ENCODE peak calls at places on chromosomes 5 and 9, in five cellular contexts. One of them, this sample, is unnamed.

GRCh38 chr5:59769832-59770231 is 123.7 kb downstream of the PDE4D start:
- DNase-seq in mesenchymal stem cell: peak; percentile 54
- DNase-seq in neuronal stem cell: no peak
- DNase-seq in H9: no peak
- DNase-seq in H1: no peak
- DNase-seq in this sample: no peak

GRCh38 chr9:94672811-94673487 is 33.6 kb upstream of the FBP1 start:
- DNase-seq in H9: no peak
- DNase-seq in neuronal stem cell: no peak
- DNase-seq in H1: no peak
- DNase-seq in mesenchymal stem cell: peak; percentile 59
- DNase-seq in this sample: peak; percentile 67

GRCh38 chr9:33246269-33246860 is 6.4 kb downstream of the SPINK4 start:
- DNase-seq in H9: no peak
- DNase-seq in H1: no peak
- DNase-seq in mesenchymal stem cell: no peak
- DNase-seq in neuronal stem cell: no peak
- DNase-seq in this sample: no peak

GRCh38 chr5:57698785-57699184 is 216.2 kb upstream of the ACTBL2 start:
- DNase-seq in H9: peak; percentile 47
- DNase-seq in H1: peak; percentile 23
- DNase-seq in mesenchymal stem cell: no peak
- DNase-seq in neuronal stem cell: peak; percentile 27
- DNase-seq in this sample: no peak

GRCh38 chr5:175796536-175797499 is 74.6 kb upstream of the CPLX2 start:
- DNase-seq in neuronal stem cell: peak; percentile 95
- DNase-seq in H1: peak; percentile 56
- DNase-seq in H9: peak; percentile 91
- DNase-seq in mesenchymal stem cell: peak; percentile 83
- DNase-seq in this sample: peak; percentile 74

GRCh38 chr9:68967800-68968199 is 46.1 kb downstream of the PRKACG start:
- DNase-seq in H9: no peak
- DNase-seq in mesenchymal stem cell: no peak
- DNase-seq in H1: no peak
- DNase-seq in neuronal stem cell: no peak
- DNase-seq in this sample: no peak

GRCh38 chr9:69085523-69086283 is 50.2 kb downstream of the FXN start:
- DNase-seq in mesenchymal stem cell: peak; percentile 28
- DNase-seq in H9: no peak
- DNase-seq in H1: no peak
- DNase-seq in neuronal stem cell: no peak
- DNase-seq in this sample: peak; percentile 53

GRCh38 chr5:16178745-16179372 is 732 bp downstream of the MARCHF11 start:
- DNase-seq in neuronal stem cell: peak; percentile 92
- DNase-seq in mesenchymal stem cell: peak; percentile 51
- DNase-seq in H1: peak; percentile 67
- DNase-seq in H9: peak; percentile 92
- DNase-seq in this sample: peak; percentile 43

GRCh38 chr5:8756498-8757084 is 789.3 kb downstream of the SEMA5A start:
- DNase-seq in mesenchymal stem cell: peak; percentile 65
- DNase-seq in H9: peak; percentile 36
- DNase-seq in H1: peak; percentile 3
- DNase-seq in neuronal stem cell: peak; percentile 55
- DNase-seq in this sample: peak; percentile 60

GRCh38 chr9:35675204-35675603 is 1.5 kb downstream of the CA9 start:
- DNase-seq in neuronal stem cell: no peak
- DNase-seq in H1: no peak
- DNase-seq in mesenchymal stem cell: no peak
- DNase-seq in H9: peak; percentile 63
- DNase-seq in this sample: no peak

GRCh38 chr5:162283611-162284010 is 216.0 kb downstream of the GABRG2 start:
- DNase-seq in neuronal stem cell: no peak
- DNase-seq in mesenchymal stem cell: no peak
- DNase-seq in H1: no peak
- DNase-seq in H9: no peak
- DNase-seq in this sample: no peak

DNA sequence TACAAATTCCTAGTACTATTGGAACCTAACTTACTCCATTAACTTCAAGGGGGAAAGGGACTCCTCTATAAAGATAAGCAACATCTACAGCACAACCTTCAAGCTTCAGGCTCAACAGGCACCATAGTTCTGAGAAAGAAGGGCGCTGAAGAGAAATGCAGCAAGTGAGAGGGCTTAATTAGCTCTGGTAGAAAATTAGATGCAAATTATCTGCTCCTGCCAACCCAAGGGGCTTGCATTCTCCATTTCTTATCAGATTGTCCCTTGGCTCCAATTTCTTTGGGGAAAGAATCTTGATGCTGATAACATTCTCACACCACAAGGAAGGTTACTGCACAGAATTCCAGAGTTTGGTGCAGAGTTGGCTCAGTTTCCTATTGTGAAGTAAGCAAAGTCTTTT is 214.6 kb downstream of the GABRG2 start:
- DNase-seq in neuronal stem cell: no peak
- DNase-seq in H1: no peak
- DNase-seq in mesenchymal stem cell: no peak
- DNase-seq in H9: no peak
- DNase-seq in this sample: no peak
- H2BK120ac ChIP-seq in neuronal stem cell: no peak overlapping the region
- H2BK120ac ChIP-seq in H1: no peak overlapping the region
- H2BK120ac ChIP-seq in mesenchymal stem cell: no peak overlapping the region
- H2BK120ac ChIP-seq in H9: no peak overlapping the region
- H2BK120ac ChIP-seq in this sample: no peak overlapping the region

GRCh38 chr9:70260606-70261005 is 1.8 kb downstream of the SMC5 start:
- DNase-seq in neuronal stem cell: no peak
- DNase-seq in mesenchymal stem cell: no peak
- DNase-seq in H1: no peak
- DNase-seq in H9: no peak
- DNase-seq in this sample: no peak

GRCh38 chr9:70258692-70259511 is at the start of gene SMC5:
- DNase-seq in neuronal stem cell: peak; percentile 89
- DNase-seq in mesenchymal stem cell: peak; percentile 91
- DNase-seq in H9: peak; percentile 90
- DNase-seq in H1: peak; percentile 68
- DNase-seq in this sample: peak; percentile 92

GRCh38 chr9:70260007-70260443 is 1.2 kb downstream of the SMC5 start:
- DNase-seq in neuronal stem cell: no peak
- DNase-seq in H9: no peak
- DNase-seq in H1: no peak
- DNase-seq in mesenchymal stem cell: no peak
- DNase-seq in this sample: no peak

GRCh38 chr9:70257991-70258691 is 637 bp upstream of the SMC5 start:
- DNase-seq in H1: no peak
- DNase-seq in H9: peak; percentile 62
- DNase-seq in neuronal stem cell: peak; percentile 36
- DNase-seq in mesenchymal stem cell: peak; percentile 72
- DNase-seq in this sample: peak; percentile 48

GRCh38 chr9:70259512-70259802 is 679 bp downstream of the SMC5 start:
- DNase-seq in mesenchymal stem cell: no peak
- DNase-seq in neuronal stem cell: no peak
- DNase-seq in H1: no peak
- DNase-seq in H9: peak; percentile 43
- DNase-seq in this sample: no peak
- H4K91ac ChIP-seq in mesenchymal stem cell: peak overlapping the region; percentile 89
- H4K91ac ChIP-seq in neuronal stem cell: no peak overlapping the region
- H4K91ac ChIP-seq in H1: no peak overlapping the region
- H4K91ac ChIP-seq in H9: no peak overlapping the region
- H4K91ac ChIP-seq in this sample: peak overlapping the region; percentile 90

GRCh38 chr5:168578506-168579205 is 512 bp downstream of the PANK3 start:
- DNase-seq in mesenchymal stem cell: no peak
- DNase-seq in H9: no peak
- DNase-seq in H1: no peak
- DNase-seq in neuronal stem cell: no peak
- DNase-seq in this sample: no peak
- H2BK120ac ChIP-seq in mesenchymal stem cell: peak overlapping the region; percentile 95
- H2BK120ac ChIP-seq in H9: no peak overlapping the region
- H2BK120ac ChIP-seq in H1: no peak overlapping the region
- H2BK120ac ChIP-seq in neuronal stem cell: no peak overlapping the region
- H2BK120ac ChIP-seq in this sample: no peak overlapping the region

GRCh38 chr9:121284733-121285451 is 16.9 kb downstream of the GSN start:
- DNase-seq in neuronal stem cell: no peak
- DNase-seq in H9: no peak
- DNase-seq in H1: no peak
- DNase-seq in mesenchymal stem cell: no peak
- DNase-seq in this sample: no peak
- H4K91ac ChIP-seq in neuronal stem cell: no peak overlapping the region
- H4K91ac ChIP-seq in H9: no peak overlapping the region
- H4K91ac ChIP-seq in H1: no peak overlapping the region
- H4K91ac ChIP-seq in mesenchymal stem cell: peak overlapping the region; percentile 64
- H4K91ac ChIP-seq in this sample: peak overlapping the region; percentile 23

DNA sequence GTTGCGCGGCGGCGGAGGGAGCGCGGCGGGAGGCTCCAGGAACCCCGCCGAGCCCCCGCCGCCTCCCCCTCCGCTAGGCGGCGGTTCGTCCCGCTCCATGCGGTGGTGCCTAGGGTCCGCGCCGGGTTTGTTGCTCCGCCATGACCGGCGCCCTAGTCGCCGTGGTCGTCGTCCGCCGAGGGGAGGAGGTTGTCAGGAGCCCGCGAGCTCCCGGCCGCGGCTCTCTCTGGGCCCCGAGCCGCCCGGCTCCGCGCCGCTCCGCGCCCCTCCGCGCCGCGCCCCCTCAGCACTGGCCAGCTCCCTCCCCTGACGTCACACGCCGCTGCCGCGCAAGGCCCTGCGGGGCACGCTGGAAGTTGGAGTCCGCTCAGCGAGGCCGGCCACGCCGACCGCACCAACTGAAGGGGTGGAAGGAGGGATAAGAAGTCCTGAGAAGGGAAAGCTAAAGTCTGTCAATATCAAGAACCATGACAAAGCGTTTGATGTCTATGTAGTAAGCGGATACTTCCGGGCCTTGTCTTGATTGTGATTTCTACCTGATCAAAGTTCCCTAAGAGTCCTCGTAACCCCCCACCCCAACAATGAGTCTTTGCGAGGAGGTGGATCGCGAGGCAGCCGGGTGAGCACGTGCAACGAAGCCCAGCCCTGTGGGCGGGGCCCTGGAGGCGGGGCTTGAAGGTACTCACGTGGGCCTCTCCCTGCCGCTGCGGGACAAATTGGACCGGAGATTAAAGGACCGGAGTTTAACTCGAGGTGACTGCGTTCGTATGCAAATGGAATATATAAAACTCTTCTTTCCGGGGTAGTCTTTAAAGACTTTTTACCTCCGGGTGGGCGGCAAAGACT is at the start of gene NR6A1:
- DNase-seq in neuronal stem cell: peak; percentile 97
- DNase-seq in H9: peak; percentile 96
- DNase-seq in H1: peak; percentile 89
- DNase-seq in mesenchymal stem cell: peak; percentile 98
- DNase-seq in this sample: peak; percentile 95
- H2BK120ac ChIP-seq in neuronal stem cell: no peak within 1 kb of the TSS
- H2BK120ac ChIP-seq in H9: no peak within 1 kb of the TSS
- H2BK120ac ChIP-seq in H1: no peak within 1 kb of the TSS
- H2BK120ac ChIP-seq in mesenchymal stem cell: no peak within 1 kb of the TSS
- H2BK120ac ChIP-seq in this sample: peak within 1 kb of the TSS; percentile 100

GRCh38 chr9:89797970-89798369 is 193.2 kb downstream of the GADD45G start:
- DNase-seq in H9: no peak
- DNase-seq in mesenchymal stem cell: no peak
- DNase-seq in H1: no peak
- DNase-seq in neuronal stem cell: no peak
- DNase-seq in this sample: no peak
- H4K91ac ChIP-seq in H9: no peak overlapping the region
- H4K91ac ChIP-seq in mesenchymal stem cell: no peak overlapping the region
- H4K91ac ChIP-seq in H1: no peak overlapping the region
- H4K91ac ChIP-seq in neuronal stem cell: no peak overlapping the region
- H4K91ac ChIP-seq in this sample: no peak overlapping the region

DNA sequence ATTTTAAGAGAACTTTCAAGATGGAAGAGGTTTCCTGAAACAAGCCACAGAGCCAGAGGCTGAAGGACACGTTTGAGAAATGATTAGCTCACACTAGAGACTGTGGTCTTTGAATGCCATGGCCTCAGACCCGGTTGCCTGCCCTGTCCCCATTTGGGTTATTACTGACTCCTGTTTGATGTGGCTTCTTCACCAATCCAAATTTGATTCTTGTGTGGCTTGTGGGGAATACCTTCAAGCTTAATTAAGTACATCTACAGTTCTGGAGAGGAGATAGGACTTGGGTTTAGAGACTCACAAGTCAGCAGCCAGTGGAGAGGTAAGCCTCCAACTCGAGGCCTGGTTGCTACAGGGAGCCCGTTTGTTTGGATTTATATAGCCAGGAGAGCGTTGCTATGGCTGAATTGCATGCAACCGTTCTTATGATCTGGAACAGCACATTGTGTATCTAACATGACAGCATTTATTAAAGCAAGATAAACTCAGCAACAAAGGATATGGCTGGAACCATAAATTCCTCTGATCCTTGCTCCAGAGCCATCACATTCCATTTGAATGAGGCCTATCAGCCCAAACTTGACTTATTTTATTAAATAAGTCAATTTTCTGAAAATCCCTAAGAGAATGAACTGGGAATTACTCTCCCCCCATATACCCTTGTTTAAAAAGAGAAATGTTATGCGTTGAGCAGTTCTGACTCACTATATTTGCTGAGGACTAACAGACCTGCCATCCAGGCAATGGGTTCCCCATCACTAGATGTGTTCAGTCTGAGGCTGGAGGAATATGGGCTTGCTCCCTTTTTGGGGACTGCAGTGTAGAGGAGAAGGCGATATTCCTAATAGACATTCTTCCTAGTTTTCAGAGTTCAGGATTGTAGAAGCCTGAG is 88.4 kb upstream of the TNFSF8 start:
- DNase-seq in H9: no peak
- DNase-seq in mesenchymal stem cell: peak; percentile 93
- DNase-seq in H1: no peak
- DNase-seq in neuronal stem cell: no peak
- DNase-seq in this sample: peak; percentile 97
- H2BK120ac ChIP-seq in H9: no peak overlapping the region
- H2BK120ac ChIP-seq in mesenchymal stem cell: no peak overlapping the region
- H2BK120ac ChIP-seq in H1: no peak overlapping the region
- H2BK120ac ChIP-seq in neuronal stem cell: no peak overlapping the region
- H2BK120ac ChIP-seq in this sample: peak overlapping the region; percentile 90

GRCh38 chr9:21434202-21435014 is 5.8 kb upstream of the IFNA1 start:
- DNase-seq in H9: no peak
- DNase-seq in neuronal stem cell: no peak
- DNase-seq in mesenchymal stem cell: peak; percentile 60
- DNase-seq in H1: no peak
- DNase-seq in this sample: peak; percentile 73

GRCh38 chr9:21428235-21428634 is 12.0 kb upstream of the IFNA1 start:
- DNase-seq in H9: no peak
- DNase-seq in H1: no peak
- DNase-seq in mesenchymal stem cell: no peak
- DNase-seq in neuronal stem cell: no peak
- DNase-seq in this sample: no peak

DNA sequence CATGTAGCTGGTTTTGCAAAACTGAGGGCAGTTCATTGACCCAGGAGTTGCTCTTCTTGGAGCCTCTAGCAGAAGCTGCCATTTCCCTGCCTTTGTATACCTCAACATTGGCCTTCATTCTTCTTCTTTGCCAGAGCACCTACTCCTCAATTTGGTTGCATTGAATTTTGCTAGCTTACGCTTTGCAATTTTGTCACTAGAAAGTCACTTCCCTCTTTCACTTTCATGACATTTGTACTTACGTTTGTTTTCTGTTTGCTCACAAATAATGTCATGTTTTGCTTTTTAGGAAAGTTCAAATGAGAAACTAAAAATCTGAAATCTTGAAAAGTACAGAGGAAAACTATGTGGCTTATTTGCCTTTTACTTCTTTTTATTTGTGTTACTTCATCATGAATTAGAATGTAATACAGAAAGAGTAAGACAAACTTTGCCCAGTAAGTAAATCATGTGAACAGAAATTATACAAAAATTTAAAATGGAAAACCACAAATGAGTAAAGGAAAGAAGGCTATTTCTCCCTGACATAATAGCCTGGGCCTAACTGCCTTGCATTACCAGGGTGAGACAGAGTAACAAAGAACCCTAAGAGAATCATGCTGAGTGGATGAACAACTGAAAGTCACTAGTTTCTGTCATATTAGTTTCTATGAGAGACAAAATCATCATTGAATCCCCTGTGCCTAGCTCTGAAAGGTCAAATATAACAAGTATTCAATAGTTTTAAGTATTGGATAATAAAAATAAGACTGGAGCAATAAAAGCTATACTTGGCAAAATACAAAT is 7.4 kb upstream of the IFNA1 start:
- DNase-seq in H9: no peak
- DNase-seq in neuronal stem cell: no peak
- DNase-seq in mesenchymal stem cell: no peak
- DNase-seq in H1: no peak
- DNase-seq in this sample: no peak
- H4K91ac ChIP-seq in H9: no peak overlapping the region
- H4K91ac ChIP-seq in neuronal stem cell: no peak overlapping the region
- H4K91ac ChIP-seq in mesenchymal stem cell: no peak overlapping the region
- H4K91ac ChIP-seq in H1: no peak overlapping the region
- H4K91ac ChIP-seq in this sample: no peak overlapping the region